ENCODE peak calls at places on chromosome 14, in six cellular contexts. B is A549, I is IMR-90, L is HepG2, Y is GM12878, Z is K562. F is an unnamed sample.

GRCh38 chr14:104888489-104889373 is 23.7 kb downstream of the CEP170B start:
- DNase-seq in B (no peak), I (no peak), L (no peak), Y (no peak), Z (no peak), F (no peak)

GRCh38 chr14:53953828-53954550 is 2.6 kb downstream of the BMP4 start:
- DNase-seq in Z (no peak), I (peak), B (peak), Y (no peak), L (peak), F (peak)

GRCh38 chr14:103803661-103804060 is 43.7 kb downstream of the PPP1R13B start:
- DNase-seq in I (peak), B (no peak), L (no peak), Z (no peak), Y (no peak), F (no peak)

GRCh38 chr14:41230683-41231082 is 376.0 kb upstream of the LRFN5 start:
- DNase-seq in Y (no peak), Z (no peak), B (no peak), L (no peak), I (no peak), F (no peak)

GRCh38 chr14:97994020-97994531 is 1196.9 kb downstream of the VRK1 start:
- DNase-seq in B (no peak), Y (no peak), Z (no peak), I (no peak), L (no peak), F (no peak)

GRCh38 chr14:66143387-66144112 is 342.6 kb upstream of the CCDC196 start:
- DNase-seq in I (no peak), L (no peak), B (no peak), Y (no peak), Z (no peak), F (no peak)

GRCh38 chr14:104506461-104507253 is 72.9 kb upstream of the C14orf180 start:
- DNase-seq in Y (no peak), B (no peak), L (no peak), Z (no peak), I (no peak), F (no peak)

GRCh38 chr14:99524804-99525698 is 43.8 kb downstream of the CCNK start:
- DNase-seq in L (no peak), Z (peak), B (peak), I (peak), Y (no peak), F (peak)

GRCh38 chr14:39768579-39768978 is 336.3 kb upstream of the FBXO33 start:
- DNase-seq in Y (peak), Z (no peak), B (no peak), I (no peak), L (no peak), F (no peak)

GRCh38 chr14:103155013-103155412 is 31.8 kb downstream of the TNFAIP2 start:
- DNase-seq in I (peak), L (peak), Z (no peak), B (peak), Y (no peak), F (no peak)

GRCh38 chr14:44847910-44848309 is 113.8 kb downstream of the KLHL28 start:
- DNase-seq in L (no peak), I (peak), Y (no peak), B (no peak), Z (no peak), F (no peak)

GRCh38 chr14:105223770-105224544 is 24.4 kb upstream of the BTBD6 start:
- DNase-seq in Z (no peak), L (no peak), B (no peak), Y (no peak), I (no peak), F (no peak)

GRCh38 chr14:104428333-104428851 is 151.2 kb upstream of the C14orf180 start:
- DNase-seq in L (no peak), I (no peak), Z (no peak), B (no peak), Y (no peak), F (no peak)

GRCh38 chr14:58637040-58637390 is 747 bp upstream of the DACT1 start:
- DNase-seq in Z (no peak), I (peak), Y (no peak), B (no peak), L (no peak), F (no peak)

GRCh38 chr14:99552572-99553216 is 51.3 kb downstream of the CCDC85C start:
- DNase-seq in B (no peak), L (peak), Y (no peak), Z (no peak), I (no peak), F (no peak)

GRCh38 chr14:58730793-58731464 is 93.2 kb downstream of the DACT1 start:
- DNase-seq in Z (no peak), B (no peak), Y (no peak), I (no peak), L (no peak), F (no peak)

GRCh38 chr14:94158239-94158888 is 15.8 kb upstream of the PPP4R4 start:
- DNase-seq in B (no peak), Y (no peak), L (no peak), I (no peak), Z (no peak), F (no peak)

GRCh38 chr14:69713976-69714716 is 52.8 kb upstream of the SRSF5 start:
- DNase-seq in L (peak), B (no peak), I (no peak), Z (no peak), Y (no peak), F (no peak)

GRCh38 chr14:90193925-90194324 is 62.4 kb upstream of the PSMC1 start:
- DNase-seq in Y (no peak), Z (no peak), L (peak), B (no peak), I (no peak), F (no peak)

GRCh38 chr14:83975435-83976222 is 1554.3 kb upstream of the FLRT2 start:
- DNase-seq in Z (no peak), Y (no peak), B (no peak), I (peak), L (no peak), F (no peak)
- TF ChIP-seq BHLHE40 in Z (no peak), Y (no peak), B (no peak), I (no peak), L (no peak), F (no peak)

GRCh38 chr14:23435540-23436326 is at the start of gene MYH7:
- DNase-seq in B (no peak), L (peak), Z (no peak), I (no peak), Y (no peak), F (no peak)
- TF ChIP-seq BHLHE40 in B (no peak), L (no peak), Z (no peak), I (no peak), Y (no peak), F (no peak)

GRCh38 chr14:64760146-64760755 is 56.0 kb downstream of the PLEKHG3 start:
- DNase-seq in B (peak), I (peak), L (peak), Z (peak), Y (no peak), F (peak)
- TF ChIP-seq BHLHE40 in B (no peak), I (no peak), L (no peak), Z (no peak), Y (no peak), F (no peak)

GRCh38 chr14:71621276-71621675 is 311.0 kb upstream of the RGS6 start:
- DNase-seq in L (no peak), I (peak), Y (no peak), Z (no peak), B (no peak), F (no peak)
- TF ChIP-seq BHLHE40 in L (no peak), I (no peak), Y (no peak), Z (no peak), B (no peak), F (no peak)

DNA sequence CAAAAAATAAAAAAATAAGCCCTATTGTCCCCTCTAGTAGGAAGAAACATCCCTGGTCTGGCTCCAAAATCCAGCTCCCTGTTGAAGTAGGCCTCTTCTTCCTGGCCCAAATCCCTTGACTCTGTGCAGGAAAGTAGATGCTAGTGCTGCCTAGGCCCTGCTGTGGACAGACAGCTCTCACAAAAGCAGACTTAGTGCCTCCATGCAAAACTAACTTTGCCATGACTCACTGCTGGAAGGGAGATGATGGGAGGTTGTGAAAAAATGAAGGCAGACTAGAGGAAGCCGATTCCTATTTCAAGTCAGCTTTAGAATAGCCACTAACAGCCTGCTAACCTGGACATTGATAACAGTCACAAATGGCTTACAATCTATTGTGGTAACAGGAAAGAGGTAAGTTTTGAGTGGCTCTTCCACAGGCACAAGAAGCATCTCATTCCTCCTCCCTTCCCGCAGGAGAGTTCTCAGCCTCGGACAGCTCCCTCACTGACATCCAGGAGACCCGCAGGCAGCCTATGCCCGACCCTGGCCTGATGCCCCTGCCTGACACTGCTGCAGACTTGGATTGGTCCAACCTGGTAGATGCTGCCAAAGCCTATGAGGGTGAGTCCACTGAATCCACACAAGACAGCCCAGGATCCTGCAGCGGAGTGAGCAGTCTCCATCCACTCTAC is 198.9 kb upstream of the RGS6 start:
- DNase-seq in Z (no peak), Y (no peak), I (peak), B (no peak), L (no peak), F (no peak)
- TF ChIP-seq BHLHE40 in Z (no peak), Y (no peak), I (no peak), B (no peak), L (no peak), F (no peak)

GRCh38 chr14:49250517-49250916 is 335.7 kb downstream of the RPS29 start:
- DNase-seq in L (no peak), I (no peak), Y (no peak), B (no peak), Z (no peak), F (no peak)
- TF ChIP-seq BHLHE40 in L (no peak), I (no peak), Y (no peak), B (no peak), Z (no peak), F (no peak)

GRCh38 chr14:64779472-64779871 is 75.2 kb downstream of the PLEKHG3 start:
- DNase-seq in L (no peak), I (no peak), B (no peak), Y (no peak), Z (no peak), F (no peak)
- TF ChIP-seq BHLHE40 in L (no peak), I (no peak), B (no peak), Y (no peak), Z (no peak), F (no peak)

GRCh38 chr14:21055473-21056117 is 2.0 kb upstream of the RNASE8 start:
- DNase-seq in I (no peak), Y (no peak), B (no peak), L (peak), Z (no peak), F (no peak)
- TF ChIP-seq BHLHE40 in I (no peak), Y (no peak), B (no peak), L (no peak), Z (no peak), F (no peak)

F was measured in HEK293T.